ENCODE peak calls at places on chromosomes 12 and 14, in seven cellular contexts. G is PC-3, N is gastrocnemius medialis, L is sigmoid colon, D is GM23248, S is Peyer's patch, Q is AG04450. K is an unnamed sample.

GRCh38 chr12:6443361-6443983 is 1.3 kb upstream of the CD27 start:
- DNase-seq in G (no peak), S (peak), L (peak), D (no peak), N (no peak), Q (no peak), K (no peak)

GRCh38 chr12:1643056-1643455 is 14.0 kb downstream of the WNT5B start:
- DNase-seq in L (no peak), Q (no peak), N (no peak), S (no peak), G (no peak), D (no peak), K (no peak)

GRCh38 chr14:66045572-66046021 is 440.6 kb upstream of the CCDC196 start:
- DNase-seq in N (no peak), G (no peak), S (no peak), L (no peak), Q (no peak), D (peak), K (no peak)

GRCh38 chr14:61435563-61436337 is 114.4 kb downstream of the PRKCH start:
- DNase-seq in L (no peak), Q (no peak), D (peak), N (no peak), G (no peak), S (no peak), K (no peak)

GRCh38 chr14:79585845-79586244 is 625.5 kb downstream of the DIO2 start:
- DNase-seq in D (no peak), G (peak), N (no peak), L (no peak), S (no peak), Q (no peak), K (no peak)

GRCh38 chr12:130879781-130880389 is 8.0 kb downstream of the RAN start:
- DNase-seq in G (no peak), N (no peak), S (no peak), Q (no peak), L (peak), D (peak), K (no peak)

GRCh38 chr14:58298477-58298879 is at the start of gene ARID4A:
- DNase-seq in D (no peak), Q (no peak), L (peak), G (no peak), S (peak), N (no peak), K (no peak)

GRCh38 chr14:89503458-89503996 is 86.5 kb upstream of the FOXN3 start:
- DNase-seq in N (no peak), G (no peak), L (no peak), Q (no peak), S (no peak), D (no peak), K (no peak)

GRCh38 chr14:35594616-35595015 is 60.7 kb downstream of the INSM2 start:
- DNase-seq in S (no peak), Q (no peak), D (no peak), G (no peak), N (no peak), L (no peak), K (no peak)

GRCh38 chr14:67172520-67172919 is 16.7 kb upstream of the GARIN2 start:
- DNase-seq in L (no peak), S (no peak), D (no peak), Q (no peak), N (no peak), G (peak), K (no peak)

GRCh38 chr12:47982770-47983169 is 19.4 kb downstream of the TMEM106C start:
- DNase-seq in S (no peak), L (peak), Q (no peak), G (no peak), N (no peak), D (no peak), K (no peak)

GRCh38 chr14:67820428-67820881 is 876 bp downstream of the RAD51B start:
- DNase-seq in Q (no peak), L (no peak), N (no peak), D (peak), S (peak), G (peak), K (no peak)

GRCh38 chr14:25381498-25381897 is 331.6 kb upstream of the STXBP6 start:
- DNase-seq in G (peak), L (no peak), D (peak), S (no peak), N (no peak), Q (no peak), K (no peak)

GRCh38 chr14:67385618-67386017 is 25.5 kb downstream of the EIF2S1 start:
- DNase-seq in N (no peak), G (peak), L (no peak), S (no peak), Q (no peak), D (no peak), K (peak)

DNA sequence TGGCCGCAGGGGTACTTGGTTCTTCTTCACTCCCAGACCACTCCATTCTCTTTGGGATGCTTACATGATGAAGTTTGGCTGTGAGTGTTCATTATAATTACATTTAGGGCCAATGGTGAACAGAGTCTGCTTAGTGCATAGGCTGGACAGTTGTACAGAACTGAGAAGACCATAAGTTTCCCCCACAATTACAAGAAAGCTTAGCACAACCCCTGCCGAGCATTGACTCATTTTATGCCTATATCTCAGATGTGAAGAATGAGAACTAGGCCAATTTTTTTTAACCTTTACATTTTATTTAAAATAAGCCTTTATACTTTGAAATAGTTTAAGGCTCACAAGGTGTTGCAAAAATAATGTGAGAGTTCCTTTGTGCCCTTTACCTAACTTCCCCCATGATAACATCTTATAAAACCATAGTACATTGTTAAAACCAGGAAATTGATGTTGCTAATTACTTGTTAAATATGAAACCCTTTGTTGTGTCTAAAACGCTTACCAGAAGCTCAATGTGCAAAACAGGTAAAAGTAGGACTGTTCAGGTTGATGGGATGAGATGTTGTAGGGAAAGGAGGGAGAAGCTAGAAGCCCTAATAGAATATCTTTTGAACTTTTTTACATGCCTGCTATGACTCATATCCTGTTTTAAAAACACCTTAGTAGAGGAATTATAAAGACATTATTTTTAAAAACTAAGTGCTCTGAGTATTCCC is 47.2 kb downstream of the ALDH1L2 start:
- DNase-seq in D (no peak), Q (no peak), L (no peak), G (peak), N (no peak), S (no peak), K (no peak)
- H3K27ac ChIP-seq in D (no peak), Q (no peak), L (no peak), G (no peak), N (no peak), S (no peak), K (peak)

DNA sequence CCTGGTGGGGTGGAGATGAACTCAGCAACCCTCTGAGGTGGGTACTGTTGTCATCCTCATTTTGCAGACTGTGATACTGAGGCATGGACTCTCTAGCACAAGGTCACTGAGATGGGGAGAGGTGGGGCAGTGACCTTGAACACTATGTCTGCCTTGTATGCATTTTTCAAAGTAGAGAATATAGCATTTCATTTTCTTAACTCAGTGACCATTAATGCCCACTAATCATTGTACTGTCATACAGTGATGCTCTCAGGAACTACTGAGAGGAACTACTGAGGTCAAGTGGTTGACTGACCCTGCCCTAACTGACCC is 2.1 kb downstream of the L3HYPDH start:
- DNase-seq in S (no peak), D (no peak), L (no peak), Q (no peak), N (no peak), G (no peak), K (no peak)
- H3K27ac ChIP-seq in S (peak), D (peak), L (peak), Q (peak), N (peak), G (peak), K (peak)

GRCh38 chr12:14883663-14884062 is 2.0 kb downstream of the MGP start:
- DNase-seq in S (no peak), G (no peak), Q (no peak), L (no peak), N (no peak), D (no peak), K (no peak)

GRCh38 chr12:14884458-14884878 is 1.2 kb downstream of the MGP start:
- DNase-seq in D (peak), S (peak), Q (peak), G (peak), L (peak), N (peak), K (peak)

GRCh38 chr12:14880890-14881453 is 4.7 kb downstream of the MGP start:
- DNase-seq in N (no peak), L (no peak), G (no peak), Q (no peak), S (no peak), D (no peak), K (no peak)

GRCh38 chr12:14886271-14886670 is 617 bp upstream of the MGP start:
- DNase-seq in Q (no peak), L (no peak), N (no peak), D (no peak), S (no peak), G (peak), K (no peak)

GRCh38 chr12:14885718-14886201 is at the start of gene MGP:
- DNase-seq in N (peak), L (peak), S (peak), D (peak), Q (no peak), G (peak), K (no peak)
- H3K27ac ChIP-seq in N (peak), L (peak), S (peak), D (no peak), Q (no peak), G (no peak), K (no peak)

DNA sequence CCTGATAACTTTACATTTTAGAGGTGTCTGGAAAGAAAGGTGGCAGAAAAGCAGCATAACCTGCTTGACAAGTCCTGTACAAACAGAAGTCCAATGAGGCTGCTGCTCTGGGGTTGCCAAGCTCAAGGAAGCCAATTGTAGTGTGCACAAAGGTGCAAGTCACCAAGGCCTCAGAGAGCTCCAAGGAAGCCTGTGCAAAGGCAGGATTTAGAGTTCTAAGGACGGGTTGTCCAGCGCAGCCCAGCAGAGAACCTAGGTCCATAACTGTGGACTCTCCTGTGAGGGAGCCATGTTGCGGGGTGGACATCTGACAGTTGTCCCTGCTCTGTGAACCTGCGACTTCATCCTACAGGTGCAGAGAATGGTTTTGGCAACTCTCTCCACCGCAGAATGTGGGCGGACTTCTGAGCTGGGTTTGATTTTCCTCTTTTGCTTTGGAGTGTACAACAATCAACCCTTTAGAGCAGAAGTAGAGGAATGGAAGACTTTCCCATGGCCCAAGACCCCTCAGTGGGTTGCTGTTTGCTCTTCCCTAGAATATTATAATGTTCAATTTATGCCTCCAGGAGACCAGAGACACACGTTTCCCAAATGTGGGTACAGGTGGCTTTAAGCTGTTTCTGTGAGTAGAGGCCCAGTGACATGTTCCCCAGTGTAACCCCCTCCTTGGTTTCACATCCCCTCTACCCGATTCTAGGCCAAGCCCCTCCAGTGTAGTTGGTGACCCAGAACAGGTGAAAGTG is 81.0 kb downstream of the ETV6 start:
- DNase-seq in N (no peak), G (peak), S (peak), L (no peak), Q (no peak), D (no peak), K (peak)
- H3K27ac ChIP-seq in N (no peak), G (peak), S (peak), L (peak), Q (peak), D (no peak), K (peak)

GRCh38 chr12:59078027-59078426 is 157.7 kb upstream of the LRIG3 start:
- DNase-seq in L (no peak), G (no peak), D (no peak), Q (no peak), S (no peak), N (no peak), K (no peak)
- H3K27ac ChIP-seq in L (no peak), G (no peak), D (no peak), Q (no peak), S (no peak), N (no peak), K (peak)